ENCODE peak calls at places on chromosomes 3 and 15, in five cellular contexts. M is HepG2, N is HL-60, F is GM12878, Q is K562. B is an unnamed sample.

GRCh38 chr15:85950101-85950500 is 129.6 kb upstream of the AGBL1 start:
- DNase-seq in M (no peak), N (no peak), F (peak; percentile 38), Q (no peak), B (no peak)

GRCh38 chr3:47475029-47475569 is 642 bp downstream of the SCAP start:
- DNase-seq in M (peak; percentile 25), N (no peak), F (no peak), Q (peak; percentile 36), B (peak; percentile 34)

GRCh38 chr3:46368569-46368968 is 2.2 kb upstream of the CCR5 start:
- DNase-seq in M (no peak), N (peak; percentile 95), F (peak; percentile 70), Q (no peak), B (peak; percentile 77)

GRCh38 chr3:177174607-177175006 is 22.7 kb downstream of the TBL1XR1 start:
- DNase-seq in M (no peak), N (no peak), F (no peak), Q (no peak), B (no peak)

GRCh38 chr3:51358981-51359380 is 26.1 kb upstream of the MANF start:
- DNase-seq in M (no peak), N (no peak), F (no peak), Q (no peak), B (no peak)

GRCh38 chr3:128950223-128950938 is 43.5 kb downstream of the CFAP92 start:
- DNase-seq in M (peak; percentile 80), N (peak; percentile 29), F (no peak), Q (no peak), B (peak; percentile 50)

GRCh38 chr15:40357723-40358491 is at the start of gene DISP2:
- DNase-seq in M (peak; percentile 60), N (peak; percentile 77), F (no peak), Q (peak; percentile 100), B (peak; percentile 96)

GRCh38 chr3:26029323-26029722 is 239.4 kb downstream of the OXSM start:
- DNase-seq in M (no peak), N (no peak), F (no peak), Q (no peak), B (no peak)

GRCh38 chr3:141000027-141000663 is 51.0 kb upstream of the SPSB4 start:
- DNase-seq in M (peak; percentile 43), N (peak; percentile 51), F (peak; percentile 7), Q (peak; percentile 20), B (peak; percentile 86)

GRCh38 chr15:60967728-60968127 is 261.4 kb downstream of the RORA start:
- DNase-seq in M (no peak), N (no peak), F (no peak), Q (no peak), B (no peak)

GRCh38 chr3:100319951-100320350 is 14.6 kb upstream of the NIT2 start:
- DNase-seq in M (no peak), N (no peak), F (no peak), Q (no peak), B (no peak)

GRCh38 chr15:70698991-70699390 is 64.4 kb downstream of the UACA start:
- DNase-seq in M (no peak), N (no peak), F (no peak), Q (no peak), B (no peak)

GRCh38 chr3:171055336-171056178 is 29.0 kb upstream of the SLC2A2 start:
- DNase-seq in M (peak; percentile 95), N (no peak), F (no peak), Q (no peak), B (no peak)

GRCh38 chr3:12756635-12757034 is 2.4 kb downstream of the TMEM40 start:
- DNase-seq in M (no peak), N (no peak), F (no peak), Q (no peak), B (no peak)

GRCh38 chr3:46947545-46947899 is 29.0 kb downstream of the CCDC12 start:
- DNase-seq in M (no peak), N (no peak), F (no peak), Q (no peak), B (no peak)

GRCh38 chr15:101540480-101541239 is 51.2 kb upstream of the PCSK6 start:
- DNase-seq in M (peak; percentile 65), N (no peak), F (no peak), Q (no peak), B (no peak)

GRCh38 chr3:139213936-139214335 is 129.9 kb upstream of the MRPS22 start:
- DNase-seq in M (no peak), N (no peak), F (no peak), Q (no peak), B (no peak)

GRCh38 chr3:52028572-52028971 is 27.8 kb downstream of the DUSP7 start:
- DNase-seq in M (no peak), N (no peak), F (no peak), Q (no peak), B (no peak)

GRCh38 chr15:67105065-67105951 is 39.9 kb downstream of the SMAD3 start:
- DNase-seq in M (peak; percentile 93), N (no peak), F (no peak), Q (no peak), B (no peak)

GRCh38 chr15:67108122-67108871 is 42.9 kb downstream of the SMAD3 start:
- DNase-seq in M (peak; percentile 33), N (peak; percentile 53), F (no peak), Q (no peak), B (no peak)

GRCh38 chr15:67105991-67106763 is 40.8 kb downstream of the SMAD3 start:
- DNase-seq in M (no peak), N (no peak), F (no peak), Q (no peak), B (no peak)

GRCh38 chr15:67106764-67107013 is 41.3 kb downstream of the SMAD3 start:
- DNase-seq in M (no peak), N (no peak), F (no peak), Q (no peak), B (no peak)

DNA sequence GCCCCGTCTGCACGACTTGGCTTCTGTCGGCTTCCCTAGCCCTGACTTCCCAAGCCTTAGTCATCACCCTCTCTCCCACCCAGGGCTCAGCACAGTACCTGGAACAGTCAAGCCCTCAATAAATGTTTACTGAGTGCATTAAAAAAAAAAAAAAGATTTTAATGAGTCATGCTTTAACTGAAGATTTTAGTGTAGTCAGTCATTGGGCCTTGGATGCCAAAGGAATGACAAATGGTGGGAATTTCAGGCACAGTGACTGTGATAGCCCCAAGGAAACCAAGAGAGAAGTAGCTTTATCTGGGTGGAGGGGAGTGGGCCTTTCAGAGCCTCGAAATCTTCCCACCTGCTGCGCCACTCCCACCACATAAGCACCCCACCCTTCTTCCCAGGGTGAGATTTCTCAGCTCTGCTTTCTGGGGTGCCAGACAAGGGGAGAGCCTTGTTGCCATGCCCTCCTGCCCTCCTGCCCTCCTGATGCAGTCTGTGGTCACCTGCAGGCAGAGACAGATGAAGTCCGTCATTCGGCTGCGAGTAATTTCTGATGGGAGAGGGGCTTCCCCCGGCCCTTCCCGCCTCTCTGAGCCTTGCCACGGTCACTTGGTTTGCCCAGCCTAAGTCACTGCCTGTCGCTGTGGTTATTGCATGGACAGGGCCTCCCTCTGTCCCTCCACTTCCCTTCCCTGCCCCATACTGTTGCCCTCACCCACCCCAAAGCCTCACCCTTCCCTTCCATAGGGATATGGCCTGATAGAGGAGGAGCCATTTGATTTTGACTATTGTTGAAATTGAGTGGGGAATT is 41.8 kb downstream of the SMAD3 start:
- DNase-seq in M (peak; percentile 65), N (no peak), F (no peak), Q (peak; percentile 53), B (no peak)
- H3K27ac ChIP-seq in M (peak overlapping the region; percentile 72), N (no peak overlapping the region), F (peak overlapping the region; percentile 61), Q (peak overlapping the region; percentile 34), B (no peak overlapping the region)

GRCh38 chr15:59925123-59925522 is 79.0 kb upstream of the FOXB1 start:
- DNase-seq in M (no peak), N (no peak), F (no peak), Q (no peak), B (no peak)
- H3K27me3 ChIP-seq in M (no peaks in the 10 kb centered on the region), N (peaks cover 2% of the 10 kb centered on the region), F (no peaks in the 10 kb centered on the region), Q (peaks cover 7% of the 10 kb centered on the region), B (no peaks in the 10 kb centered on the region)

DNA sequence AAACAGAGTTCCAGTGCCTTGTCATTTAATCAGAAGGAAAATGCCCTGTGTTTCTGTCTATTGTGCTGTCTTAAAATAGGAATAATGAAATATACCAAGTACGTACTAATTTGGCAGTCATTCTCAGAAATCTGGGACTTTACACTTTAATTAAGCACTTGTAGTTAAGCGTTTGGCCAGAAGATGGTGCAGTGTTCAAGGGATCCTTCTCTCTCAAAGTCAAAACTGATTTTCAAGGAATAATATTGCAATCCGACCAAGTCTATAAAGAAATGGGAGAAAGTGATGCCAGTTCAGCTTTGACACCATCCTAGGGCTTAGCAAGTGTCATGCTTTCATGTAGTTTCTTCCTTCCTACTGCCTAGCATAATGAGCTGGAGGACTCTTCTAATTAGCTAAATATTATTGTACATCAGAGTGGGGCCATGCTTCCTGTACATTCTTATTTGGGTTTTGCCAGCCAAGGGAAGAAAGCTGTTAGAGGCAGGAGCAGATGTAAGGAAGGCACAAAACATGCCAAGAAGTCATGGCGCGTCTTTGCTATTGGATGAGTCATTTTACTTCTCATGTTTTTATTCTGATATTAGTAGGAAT is 64.8 kb downstream of the SAMMSON start:
- DNase-seq in M (peak; percentile 27), N (peak; percentile 5), F (peak; percentile 1), Q (peak; percentile 8), B (peak; percentile 63)
- TF ChIP-seq REST in M (no peak), N (no peak), F (no peak), Q (no peak), B (no peak)

DNA sequence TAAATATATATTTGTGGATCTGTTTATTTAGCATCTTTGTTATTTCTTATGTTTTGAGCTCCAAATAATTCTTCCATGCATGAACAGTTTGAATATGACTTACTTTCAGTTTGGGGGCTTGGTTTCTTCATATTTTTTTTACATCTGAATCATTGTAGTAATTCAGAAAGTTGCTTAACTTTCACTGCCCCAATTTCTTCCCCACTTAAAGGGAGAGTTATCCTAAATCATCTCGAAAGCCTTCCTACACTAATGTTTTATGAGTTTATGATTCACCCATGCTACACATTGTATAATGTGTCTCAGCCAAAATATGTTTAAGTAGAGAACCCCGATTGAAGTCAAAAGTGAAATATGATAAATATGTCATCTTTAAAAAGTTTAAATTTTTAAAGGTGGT is 47.8 kb downstream of the SPRED1 start:
- DNase-seq in M (no peak), N (no peak), F (no peak), Q (no peak), B (no peak)
- H3K27ac ChIP-seq in M (no peak overlapping the region), N (no peak overlapping the region), F (no peak overlapping the region), Q (no peak overlapping the region), B (no peak overlapping the region)